ENCODE peak calls at places on chromosome 22, in seven cellular contexts. J is prostate gland; S is tibial artery; Q is CD8-positive, alpha-beta T cell; Z is Peyer's patch; X is aorta; P is IMR-90. Y is an unnamed sample. For H3K4me1, the result is how much of the 10 kb centered on the place peaks cover.

GRCh38 chr22:39519681-39520053 is 695 bp upstream of the ATF4 start:
- DNase-seq in Z (peak), Q (no peak), X (peak), J (peak), P (no peak), S (peak), Y (no peak)

GRCh38 chr22:35839811-35840739 is 122.4 kb downstream of the APOL5 start:
- DNase-seq in S (peak), P (peak), Q (no peak), X (peak), Z (peak), J (peak), Y (peak)

GRCh38 chr22:33129621-33130020 is 71.4 kb upstream of the SYN3 start:
- DNase-seq in S (no peak), Q (no peak), J (no peak), Z (no peak), P (no peak), X (no peak), Y (no peak)

GRCh38 chr22:44422742-44423370 is 75.2 kb downstream of the RTL6 start:
- DNase-seq in Q (no peak), Z (no peak), P (no peak), S (no peak), J (no peak), X (no peak), Y (no peak)

GRCh38 chr22:32158712-32159533 is at the start of gene C22orf42:
- DNase-seq in X (no peak), Z (no peak), S (no peak), J (no peak), Q (no peak), P (no peak), Y (no peak)

GRCh38 chr22:17728786-17729185 is 45.5 kb downstream of the BID start:
- DNase-seq in P (no peak), S (no peak), X (no peak), Q (no peak), J (no peak), Z (no peak), Y (no peak)

GRCh38 chr22:41939981-41940852 is 6.7 kb downstream of the CENPM start:
- DNase-seq in X (peak), J (peak), S (no peak), Q (peak), Z (peak), P (no peak), Y (peak)

GRCh38 chr22:31133911-31134310 is 6.4 kb downstream of the PLA2G3 start:
- DNase-seq in X (no peak), Q (no peak), Z (no peak), S (no peak), P (no peak), J (no peak), Y (no peak)

GRCh38 chr22:39311592-39312400 is 7.6 kb downstream of the RPL3 start:
- DNase-seq in Z (no peak), P (no peak), Q (no peak), X (no peak), S (no peak), J (no peak), Y (no peak)

GRCh38 chr22:40400173-40400572 is 29.8 kb downstream of the SGSM3 start:
- DNase-seq in Q (no peak), P (no peak), S (no peak), X (peak), J (no peak), Z (peak), Y (peak)

GRCh38 chr22:32122899-32123298 is 36.2 kb downstream of the C22orf42 start:
- DNase-seq in Z (no peak), P (no peak), Q (no peak), J (no peak), X (no peak), S (no peak), Y (no peak)

GRCh38 chr22:31361743-31362142 is 15.6 kb upstream of the PATZ1 start:
- DNase-seq in P (no peak), Q (no peak), S (no peak), Z (no peak), X (no peak), J (no peak), Y (no peak)

GRCh38 chr22:36160499-36160942 is at the start of gene APOL3:
- DNase-seq in X (peak), Q (no peak), P (peak), J (peak), S (peak), Z (peak), Y (peak)

GRCh38 chr22:39138357-39138997 is 14.0 kb downstream of the CBX7 start:
- DNase-seq in P (no peak), J (no peak), X (no peak), Z (no peak), S (no peak), Q (no peak), Y (no peak)

GRCh38 chr22:40728731-40729189 is 49.5 kb downstream of the MCHR1 start:
- DNase-seq in Z (peak), P (no peak), X (no peak), S (no peak), Q (peak), J (peak), Y (peak)

GRCh38 chr22:25804676-25805075 is 62.7 kb downstream of the MYO18B start:
- DNase-seq in P (no peak), S (no peak), Q (no peak), J (no peak), X (no peak), Z (no peak), Y (no peak)

GRCh38 chr22:25071720-25072119 is 119.2 kb downstream of the KIAA1671 start:
- DNase-seq in J (no peak), S (no peak), Z (no peak), Q (no peak), P (no peak), X (no peak), Y (no peak)

GRCh38 chr22:44540756-44541670 is 43.0 kb upstream of the RTL6 start:
- DNase-seq in P (no peak), J (no peak), Z (no peak), X (no peak), S (no peak), Q (no peak), Y (no peak)

GRCh38 chr22:39439170-39439569 is 17.6 kb upstream of the MGAT3 start:
- DNase-seq in P (peak), Q (no peak), X (no peak), Z (no peak), S (no peak), J (no peak), Y (no peak)

GRCh38 chr22:22386602-22387385 is 121.7 kb downstream of the ZNF280B start:
- DNase-seq in Z (no peak), X (no peak), P (no peak), S (no peak), Q (no peak), J (no peak), Y (no peak)

GRCh38 chr22:27677895-27678458 is 123.6 kb downstream of the MN1 start:
- DNase-seq in X (no peak), J (no peak), Z (no peak), S (no peak), P (no peak), Q (no peak), Y (no peak)

GRCh38 chr22:26464312-26464711 is 19.3 kb downstream of the HPS4 start:
- DNase-seq in Q (no peak), X (no peak), P (no peak), J (no peak), S (no peak), Z (no peak), Y (no peak)

GRCh38 chr22:23137468-23137867 is 4.3 kb downstream of the RSPH14 start:
- DNase-seq in Z (no peak), Q (no peak), J (no peak), S (no peak), X (no peak), P (no peak), Y (no peak)

GRCh38 chr22:24826710-24827285 is 20.8 kb downstream of the SGSM1 start:
- DNase-seq in X (no peak), Q (no peak), Z (no peak), P (no peak), S (no peak), J (no peak), Y (no peak)

GRCh38 chr22:23815781-23816551 is 22.8 kb downstream of the DERL3 start:
- DNase-seq in J (no peak), S (no peak), X (peak), P (no peak), Q (no peak), Z (no peak), Y (no peak)

DNA sequence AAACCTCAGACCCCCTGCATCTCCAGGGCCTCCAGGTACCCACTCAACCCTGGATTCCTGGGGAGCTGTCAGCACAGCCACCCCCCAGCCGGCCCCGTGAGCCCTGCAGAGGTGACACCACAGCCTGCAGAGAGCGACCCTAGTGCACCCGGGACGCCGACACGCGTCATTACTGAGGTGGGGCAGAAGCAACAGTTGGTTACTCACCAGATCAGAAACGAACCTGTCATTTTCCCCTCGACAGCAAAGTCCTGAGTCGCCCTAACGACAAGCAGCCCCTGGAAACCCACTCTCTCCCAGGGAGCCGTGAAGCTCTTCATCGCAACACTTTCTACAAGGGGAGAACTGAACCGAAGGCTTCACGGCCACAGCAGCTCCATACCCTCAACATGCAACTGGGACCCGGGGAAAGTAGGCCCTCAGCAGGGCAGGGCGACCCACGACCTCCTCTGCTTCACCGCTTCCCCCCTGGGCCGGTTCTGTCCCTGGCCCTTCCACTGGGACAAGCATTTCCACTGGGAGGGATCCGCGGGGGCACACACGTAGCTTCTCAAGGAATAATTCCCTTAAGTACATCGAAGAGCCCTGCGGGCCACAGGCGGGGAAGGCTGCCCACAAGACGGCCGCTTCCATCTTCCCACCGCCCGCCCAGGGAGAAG is 1.6 kb downstream of the BRD1 start:
- DNase-seq in Z (peak), P (peak), Q (peak), X (no peak), J (no peak), S (no peak), Y (peak)
- H3K4me1 ChIP-seq in Z (under half), P (under half), Q (under half), X (under half), J (under half), S (under half), Y (half or more)

DNA sequence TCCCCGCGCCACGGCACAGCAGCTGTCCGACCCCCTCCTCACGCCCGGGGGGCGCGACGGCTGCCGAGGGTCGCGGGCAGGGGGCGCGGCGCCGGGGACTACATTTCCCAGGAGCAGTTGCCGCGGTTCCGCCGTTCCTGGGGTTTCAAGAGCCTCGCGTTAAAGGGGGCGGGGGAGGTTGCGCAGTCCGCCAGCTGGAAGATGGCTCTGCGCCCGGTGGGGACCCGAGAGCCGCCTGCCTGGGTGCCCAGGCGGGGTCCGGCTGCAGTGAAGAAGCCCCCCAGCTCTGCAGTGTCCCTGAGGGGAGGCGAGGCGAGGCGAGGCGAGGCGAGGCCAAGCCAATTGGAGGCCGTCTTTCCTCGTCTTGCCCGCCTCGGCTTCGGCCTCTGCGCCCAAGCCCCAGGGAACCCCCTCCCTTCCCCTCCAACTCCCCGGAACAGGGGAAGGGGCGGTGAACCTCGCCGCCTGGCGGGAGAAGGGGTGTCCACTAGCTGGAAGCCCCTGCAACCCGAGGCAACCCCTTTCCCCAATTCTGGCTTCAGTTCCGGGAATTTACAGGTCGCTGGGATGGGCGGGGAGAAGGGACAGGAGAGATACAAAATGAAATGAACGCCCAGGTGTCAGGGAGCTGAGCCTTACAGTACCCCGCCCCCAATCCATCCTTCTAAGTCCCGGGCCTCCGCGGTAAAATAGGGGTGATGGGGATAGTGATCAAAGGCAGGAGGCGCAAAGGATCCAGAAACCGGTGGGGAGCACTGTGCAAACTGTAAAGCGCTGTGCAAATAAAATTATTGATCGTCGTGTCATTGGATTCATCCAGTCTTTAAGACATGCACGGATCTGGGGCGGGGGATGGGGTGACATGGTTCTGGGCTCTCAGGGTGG is 5.2 kb upstream of the GCAT start:
- DNase-seq in X (peak), J (no peak), S (peak), Z (no peak), Q (no peak), P (peak), Y (no peak)
- H3K4me3 ChIP-seq in X (peak), J (peak), S (peak), Z (peak), Q (peak), P (peak), Y (peak)

GRCh38 chr22:49928571-49929552 is 10.4 kb downstream of the CRELD2 start:
- DNase-seq in J (no peak), Z (no peak), Q (no peak), S (no peak), P (no peak), X (peak), Y (no peak)
- H3K4me1 ChIP-seq in J (under half), Z (under half), Q (under half), S (under half), P (under half), X (under half), Y (half or more)

DNA sequence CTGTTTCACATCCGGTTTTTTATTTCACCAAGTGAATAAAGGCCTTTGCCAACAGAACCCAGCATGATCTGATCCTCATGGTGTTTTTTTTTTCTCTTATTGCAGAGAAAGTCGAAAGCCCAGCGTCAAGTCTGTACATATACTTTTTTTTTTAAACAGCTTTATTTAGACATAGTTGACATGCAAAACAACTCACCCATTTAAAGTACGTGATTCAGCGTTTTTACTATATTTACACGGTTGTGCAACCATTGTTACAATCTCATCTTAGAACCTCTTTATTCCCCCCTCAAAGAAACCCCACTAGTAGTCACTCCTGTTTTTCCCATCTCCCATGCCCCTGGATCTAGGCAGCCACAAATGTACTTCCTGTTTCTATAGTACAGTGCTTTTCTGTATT is 20.6 kb upstream of the AP1B1 start:
- DNase-seq in Z (no peak), Q (no peak), S (no peak), X (no peak), P (no peak), J (no peak), Y (no peak)
- H3K4me3 ChIP-seq in Z (no peak), Q (no peak), S (no peak), X (no peak), P (no peak), J (no peak), Y (no peak)

DNA sequence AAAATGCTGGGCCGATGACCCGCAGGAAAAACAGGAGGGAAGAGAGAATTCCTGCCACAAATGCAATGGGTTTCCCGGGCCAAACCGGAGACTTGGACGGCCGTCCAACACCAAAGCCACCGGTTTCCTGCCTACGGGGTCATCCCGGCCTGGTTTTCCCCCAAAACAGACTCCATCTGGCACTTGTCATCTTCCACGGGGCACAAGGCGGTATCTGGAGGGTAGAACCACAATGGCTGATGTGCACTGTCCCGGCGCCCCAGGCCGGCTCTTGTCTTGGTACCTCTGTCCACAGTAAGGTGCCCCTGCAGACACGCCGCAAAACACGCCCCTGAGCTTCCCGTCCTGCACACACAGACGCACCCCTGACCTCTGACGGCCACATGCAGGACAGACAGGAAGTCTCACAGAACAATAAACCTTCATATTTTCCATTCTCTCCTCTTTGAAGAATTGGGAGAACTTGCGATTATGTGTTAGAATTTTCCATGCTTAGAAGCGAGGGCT is 20.1 kb downstream of the CELSR1 start:
- DNase-seq in P (no peak), Q (no peak), J (no peak), Z (no peak), X (no peak), S (no peak), Y (no peak)
- H3K4me1 ChIP-seq in P (under half), Q (under half), J (under half), Z (under half), X (under half), S (under half), Y (under half)

GRCh38 chr22:45970709-45971388 is 6.1 kb downstream of the WNT7B start:
- DNase-seq in X (no peak), Q (no peak), S (no peak), P (peak), J (no peak), Z (no peak), Y (no peak)

GRCh38 chr22:45972868-45973212 is 4.1 kb downstream of the WNT7B start:
- DNase-seq in J (no peak), Q (no peak), S (no peak), Z (no peak), X (no peak), P (no peak), Y (no peak)

GRCh38 chr22:45974498-45974897 is 2.5 kb downstream of the WNT7B start:
- DNase-seq in P (no peak), Z (no peak), J (no peak), S (no peak), Q (no peak), X (no peak), Y (no peak)

GRCh38 chr22:45971389-45972028 is 5.5 kb downstream of the WNT7B start:
- DNase-seq in X (no peak), J (no peak), Q (no peak), Z (no peak), S (no peak), P (no peak), Y (no peak)

GRCh38 chr22:45972091-45972867 is 4.7 kb downstream of the WNT7B start:
- DNase-seq in J (peak), Q (no peak), Z (no peak), P (no peak), S (no peak), X (no peak), Y (no peak)
- H3K4me3 ChIP-seq in J (peak), Q (no peak), Z (no peak), P (no peak), S (peak), X (no peak), Y (no peak)

GRCh38 chr22:43400449-43400848 is 11.4 kb upstream of the MPPED1 start:
- DNase-seq in P (no peak), J (no peak), Z (no peak), Q (no peak), S (no peak), X (peak), Y (no peak)

GRCh38 chr22:43399338-43399979 is 12.4 kb upstream of the MPPED1 start:
- DNase-seq in Q (no peak), X (peak), S (no peak), Z (no peak), J (no peak), P (no peak), Y (no peak)

GRCh38 chr22:43401233-43401632 is 10.6 kb upstream of the MPPED1 start:
- DNase-seq in J (no peak), X (peak), Z (no peak), S (no peak), P (no peak), Q (no peak), Y (no peak)

GRCh38 chr22:43398910-43399309 is 12.9 kb upstream of the MPPED1 start:
- DNase-seq in X (no peak), Q (no peak), S (no peak), Z (no peak), J (no peak), P (no peak), Y (no peak)

DNA sequence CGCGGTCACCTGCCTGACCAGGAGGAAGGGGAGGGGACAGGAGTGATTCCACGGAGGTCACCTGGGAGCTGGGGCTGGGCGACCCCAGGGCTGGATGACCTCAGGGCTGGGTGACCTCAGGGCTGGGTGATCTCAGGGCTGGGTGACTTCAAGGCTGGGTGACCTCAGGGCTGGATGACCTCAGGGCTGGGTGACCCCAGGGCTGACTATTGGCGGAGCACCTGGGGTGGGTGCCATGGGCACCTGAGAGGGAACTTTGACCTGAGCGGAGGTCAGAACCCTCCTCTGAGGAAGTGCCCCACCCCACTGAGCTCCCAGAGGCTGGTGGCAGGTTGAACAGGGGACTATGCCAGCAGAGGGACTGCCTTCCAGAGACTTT is 11.8 kb upstream of the MPPED1 start:
- DNase-seq in S (no peak), Z (no peak), J (no peak), Q (no peak), X (peak), P (no peak), Y (no peak)
- H3K4me1 ChIP-seq in S (under half), Z (under half), J (under half), Q (under half), X (under half), P (under half), Y (under half)